ENCODE peak calls at places on chromosomes 6 and 20, in eight cellular contexts. R, H, W, C, P, K, G and I are unnamed samples.

GRCh38 chr6:113854531-113855499 is 2.3 kb upstream of the MARCKS start:
- DNase-seq in R (peak), H (peak), W (peak), C (peak), P (no peak), K (peak), G (peak), I (peak)

GRCh38 chr20:48260370-48260769 is 475.1 kb upstream of the SULF2 start:
- DNase-seq in R (no peak), H (no peak), W (no peak), C (no peak), P (no peak), K (no peak), G (peak), I (no peak)

GRCh38 chr6:37928217-37928616 is 108.7 kb downstream of the ZFAND3 start:
- DNase-seq in R (no peak), H (no peak), W (no peak), C (no peak), P (no peak), K (no peak), G (no peak), I (no peak)

GRCh38 chr6:10800810-10801209 is 37.5 kb downstream of the MAK start:
- DNase-seq in R (peak), H (no peak), W (no peak), C (no peak), P (no peak), K (no peak), G (no peak), I (no peak)

GRCh38 chr6:52672422-52673025 is 1.6 kb downstream of the TMEM14A start:
- DNase-seq in R (no peak), H (no peak), W (no peak), C (no peak), P (no peak), K (peak), G (no peak), I (no peak)

GRCh38 chr6:34709386-34709785 is 12.8 kb upstream of the ILRUN start:
- DNase-seq in R (no peak), H (peak), W (peak), C (peak), P (no peak), K (no peak), G (peak), I (no peak)

GRCh38 chr20:34240698-34241615 is at the start of gene ASIP:
- DNase-seq in R (no peak), H (no peak), W (no peak), C (no peak), P (no peak), K (no peak), G (no peak), I (no peak)

GRCh38 chr6:52990342-52990741 is 4.7 kb downstream of the GSTA4 start:
- DNase-seq in R (no peak), H (no peak), W (peak), C (no peak), P (no peak), K (no peak), G (no peak), I (no peak)

GRCh38 chr20:3250091-3250504 is 11.1 kb upstream of the SLC4A11 start:
- DNase-seq in R (peak), H (no peak), W (no peak), C (peak), P (no peak), K (peak), G (no peak), I (no peak)

GRCh38 chr6:90534337-90535025 is 52.4 kb downstream of the MAP3K7 start:
- DNase-seq in R (no peak), H (no peak), W (no peak), C (no peak), P (no peak), K (no peak), G (no peak), I (no peak)

GRCh38 chr6:148682990-148683389 is 63.8 kb upstream of the UST start:
- DNase-seq in R (no peak), H (no peak), W (peak), C (no peak), P (no peak), K (no peak), G (no peak), I (no peak)
- TF ChIP-seq EP300 in R (no peak), H (no peak), W (no peak), C (no peak), P (no peak), K (no peak), G (no peak), I (no peak)

DNA sequence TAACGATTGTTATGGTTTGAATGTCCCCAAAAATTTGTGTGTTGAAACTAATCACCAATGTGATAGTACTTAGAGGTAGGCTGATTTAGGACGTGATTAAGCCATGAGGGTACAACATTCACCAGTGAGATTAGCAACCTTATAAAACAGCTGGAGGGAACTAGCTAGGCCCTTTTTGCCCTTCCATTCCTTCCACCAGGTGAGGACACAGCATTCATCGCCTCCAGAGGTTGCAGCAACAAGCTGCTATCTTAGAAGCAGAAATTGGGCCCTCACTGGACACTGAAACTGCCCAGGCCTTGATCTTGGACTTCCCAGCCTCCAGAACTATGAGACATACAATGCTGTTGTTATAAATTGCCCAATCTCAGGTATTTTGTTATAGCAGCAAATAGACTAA is 340.7 kb upstream of the JARID2 start:
- DNase-seq in R (no peak), H (no peak), W (no peak), C (no peak), P (no peak), K (no peak), G (no peak), I (no peak)
- TF ChIP-seq EP300 in R (no peak), H (no peak), W (no peak), C (no peak), P (no peak), K (no peak), G (no peak), I (no peak)

GRCh38 chr20:62066983-62067433 is 1.3 kb upstream of the TAF4 start:
- DNase-seq in R (no peak), H (no peak), W (peak), C (peak), P (peak), K (peak), G (no peak), I (peak)
- TF ChIP-seq EP300 in R (no peak), H (no peak), W (no peak), C (no peak), P (no peak), K (no peak), G (no peak), I (no peak)

GRCh38 chr20:2114106-2114505 is 12.5 kb downstream of the STK35 start:
- DNase-seq in R (no peak), H (no peak), W (no peak), C (no peak), P (no peak), K (no peak), G (no peak), I (no peak)

GRCh38 chr20:2114560-2114959 is 12.9 kb downstream of the STK35 start:
- DNase-seq in R (no peak), H (no peak), W (no peak), C (no peak), P (no peak), K (no peak), G (no peak), I (no peak)

GRCh38 chr20:2112910-2113309 is 11.3 kb downstream of the STK35 start:
- DNase-seq in R (no peak), H (no peak), W (no peak), C (no peak), P (peak), K (no peak), G (no peak), I (no peak)

GRCh38 chr20:2116170-2116940 is 14.7 kb downstream of the STK35 start:
- DNase-seq in R (no peak), H (no peak), W (no peak), C (no peak), P (no peak), K (no peak), G (no peak), I (no peak)

DNA sequence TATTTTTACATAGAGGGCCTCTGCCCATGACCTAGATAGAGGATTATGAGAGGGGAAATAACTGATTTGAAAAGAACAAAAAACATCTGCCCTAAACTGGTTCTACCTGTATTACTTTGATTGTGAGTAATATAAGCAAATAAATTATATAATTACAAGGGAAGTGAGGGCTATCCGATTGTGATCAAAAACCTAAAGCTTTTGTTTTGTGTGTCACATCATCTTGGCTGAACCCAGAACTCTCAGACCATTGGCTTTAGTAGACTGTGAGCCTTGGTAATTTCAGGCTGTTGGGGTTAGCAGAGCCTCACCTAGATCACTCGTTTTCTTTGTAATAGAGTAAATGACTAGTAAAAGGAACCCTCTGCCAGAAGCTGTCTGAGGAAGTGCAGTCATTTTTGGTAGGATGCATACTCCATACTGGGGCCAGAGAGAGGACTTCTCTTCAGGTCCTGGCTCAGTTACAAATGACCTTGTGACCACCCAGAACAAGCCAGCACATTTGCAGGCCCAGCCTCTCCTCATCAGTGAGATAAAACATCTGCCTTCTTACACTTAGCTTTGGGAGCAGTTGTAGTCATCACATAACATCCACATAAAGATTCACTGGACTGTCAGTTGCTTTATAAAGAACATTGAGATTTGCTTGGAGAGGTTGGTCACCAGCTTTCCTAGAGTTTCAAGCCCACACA is 13.5 kb downstream of the STK35 start:
- DNase-seq in R (no peak), H (no peak), W (no peak), C (peak), P (no peak), K (no peak), G (no peak), I (no peak)
- TF ChIP-seq EP300 in R (no peak), H (no peak), W (no peak), C (no peak), P (no peak), K (no peak), G (no peak), I (no peak)

DNA sequence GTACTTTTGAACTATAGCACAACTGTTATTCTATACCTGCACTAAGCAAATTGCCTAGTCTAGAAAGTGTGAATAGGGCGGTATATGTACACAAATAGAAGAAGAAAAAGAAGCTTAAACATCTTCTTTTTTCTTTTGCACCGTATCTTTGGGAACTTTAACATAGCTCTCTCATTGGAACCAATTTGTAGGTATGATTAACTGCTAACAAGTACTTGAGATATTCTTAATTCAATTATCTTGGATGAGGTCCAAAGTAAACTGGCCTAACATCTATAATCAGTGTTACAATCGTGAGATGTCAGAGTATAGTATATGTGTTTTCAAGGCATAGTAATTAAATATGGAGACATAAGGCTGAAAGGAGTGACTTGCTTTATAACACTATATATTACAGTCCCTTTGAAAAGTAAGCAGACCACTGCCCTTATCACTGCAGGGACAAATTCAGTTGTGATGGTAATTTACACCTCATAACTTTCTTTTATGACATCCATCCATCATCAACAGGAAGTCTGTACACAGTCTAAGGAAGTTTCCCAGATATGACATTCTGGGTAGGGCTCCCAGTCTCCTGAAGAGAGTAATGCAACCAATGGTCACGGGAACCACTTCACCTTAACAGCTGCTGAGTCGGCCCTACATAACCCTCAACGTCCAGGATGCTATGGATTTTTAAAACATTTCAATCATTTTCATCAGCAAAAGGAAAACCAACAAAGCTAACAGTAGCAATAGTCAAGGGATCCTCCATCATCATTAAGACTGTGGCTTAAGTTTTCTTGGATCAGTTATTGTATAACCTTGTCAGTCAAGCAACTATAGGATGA is 37.6 kb downstream of the NKAIN2 start:
- DNase-seq in R (no peak), H (no peak), W (no peak), C (no peak), P (no peak), K (no peak), G (no peak), I (no peak)
- TF ChIP-seq EP300 in R (no peak), H (no peak), W (no peak), C (no peak), P (no peak), K (no peak), G (no peak), I (no peak)

GRCh38 chr6:149335924-149336323 is 18.4 kb downstream of the TAB2 start:
- DNase-seq in R (peak), H (no peak), W (no peak), C (no peak), P (no peak), K (no peak), G (no peak), I (no peak)
- TF ChIP-seq EP300 in R (no peak), H (no peak), W (no peak), C (no peak), P (no peak), K (no peak), G (no peak), I (no peak)

GRCh38 chr20:63749597-63750508 is 10.3 kb downstream of the SLC2A4RG start:
- DNase-seq in R (no peak), H (no peak), W (no peak), C (no peak), P (no peak), K (no peak), G (no peak), I (no peak)
- TF ChIP-seq EP300 in R (no peak), H (no peak), W (no peak), C (no peak), P (no peak), K (no peak), G (no peak), I (no peak)

GRCh38 chr6:3379482-3380060 is 77.3 kb downstream of the SLC22A23 start:
- DNase-seq in R (no peak), H (no peak), W (no peak), C (no peak), P (no peak), K (no peak), G (no peak), I (no peak)

GRCh38 chr6:3383525-3383924 is 73.3 kb downstream of the SLC22A23 start:
- DNase-seq in R (peak), H (peak), W (peak), C (no peak), P (peak), K (peak), G (peak), I (no peak)

GRCh38 chr6:3382399-3383279 is 74.2 kb downstream of the SLC22A23 start:
- DNase-seq in R (peak), H (peak), W (peak), C (no peak), P (no peak), K (no peak), G (no peak), I (no peak)

GRCh38 chr6:3380344-3381232 is 76.3 kb downstream of the SLC22A23 start:
- DNase-seq in R (no peak), H (peak), W (no peak), C (no peak), P (no peak), K (no peak), G (no peak), I (no peak)

GRCh38 chr6:3381233-3382065 is 75.4 kb downstream of the SLC22A23 start:
- DNase-seq in R (no peak), H (no peak), W (no peak), C (no peak), P (no peak), K (no peak), G (no peak), I (no peak)
- TF ChIP-seq EP300 in R (no peak), H (no peak), W (no peak), C (no peak), P (no peak), K (no peak), G (no peak), I (no peak)